ENCODE peak calls at places on chromosomes 1 and 21, in nine cellular contexts. Z is body of pancreas, F is heart right ventricle, I is sigmoid colon, P is HCT116, M is upper lobe of right lung, N is SK-N-SH, K is H9, U is AG04450. Q is an unnamed sample.

GRCh38 chr1:32893198-32894018 is 7.1 kb downstream of the HPCA start:
- DNase-seq in F (no peak), Z (peak), M (peak), I (peak), K (peak), U (no peak), P (no peak), N (peak), Q (no peak)

GRCh38 chr1:86990826-86991225 is 76.4 kb downstream of the HS2ST1 start:
- DNase-seq in M (no peak), F (no peak), K (no peak), U (no peak), N (no peak), P (no peak), Z (no peak), I (no peak), Q (no peak)

GRCh38 chr1:24929876-24930702 is at the start of gene RUNX3:
- DNase-seq in N (peak), M (peak), I (peak), U (no peak), F (peak), K (peak), Z (no peak), P (peak), Q (no peak)

GRCh38 chr1:40344597-40344996 is 27.5 kb upstream of the COL9A2 start:
- DNase-seq in Z (peak), U (peak), N (peak), I (peak), M (peak), K (no peak), F (no peak), P (no peak), Q (no peak)

GRCh38 chr1:24911651-24912144 is 18.4 kb downstream of the RUNX3 start:
- DNase-seq in N (no peak), Z (no peak), U (no peak), F (no peak), K (no peak), I (no peak), M (no peak), P (no peak), Q (no peak)

GRCh38 chr1:174682419-174683008 is 234.8 kb downstream of the GPR52 start:
- DNase-seq in K (no peak), M (no peak), Z (no peak), F (no peak), U (peak), N (no peak), P (no peak), I (no peak), Q (no peak)

GRCh38 chr1:170321113-170321512 is 175.4 kb downstream of the NTMT2 start:
- DNase-seq in U (no peak), K (no peak), M (no peak), F (no peak), P (no peak), N (no peak), I (no peak), Z (no peak), Q (no peak)

GRCh38 chr1:110130113-110130591 is 17.9 kb downstream of the UBL4B start:
- DNase-seq in I (no peak), Z (peak), M (no peak), K (peak), U (no peak), N (no peak), P (no peak), F (no peak), Q (no peak)

GRCh38 chr21:33255404-33255803 is 10.8 kb upstream of the IL10RB start:
- DNase-seq in P (no peak), Z (no peak), U (no peak), K (no peak), M (no peak), N (no peak), F (no peak), I (no peak), Q (no peak)

GRCh38 chr1:116514708-116515525 is 55.9 kb downstream of the CD58 start:
- DNase-seq in P (no peak), N (no peak), K (no peak), M (no peak), U (no peak), I (no peak), Z (no peak), F (no peak), Q (peak)

GRCh38 chr1:170285027-170285426 is 139.3 kb downstream of the NTMT2 start:
- DNase-seq in K (no peak), P (no peak), F (no peak), I (no peak), U (no peak), Z (no peak), M (no peak), N (no peak), Q (no peak)

GRCh38 chr1:42334240-42335049 is 590 bp downstream of the FOXJ3 start:
- DNase-seq in U (no peak), K (peak), N (peak), F (peak), Z (peak), P (peak), M (no peak), I (peak), Q (peak)

GRCh38 chr1:76543495-76543894 is 323.8 kb upstream of the ST6GALNAC5 start:
- DNase-seq in F (no peak), P (no peak), M (no peak), K (no peak), I (no peak), N (no peak), Z (no peak), U (no peak), Q (no peak)

GRCh38 chr21:31092867-31093266 is 54.6 kb upstream of the KRTAP19-8 start:
- DNase-seq in M (no peak), K (no peak), Z (no peak), P (no peak), U (no peak), F (no peak), I (no peak), N (no peak), Q (no peak)

GRCh38 chr1:214547747-214548146 is 3.7 kb downstream of the PTPN14 start:
- DNase-seq in U (no peak), I (no peak), M (no peak), F (no peak), P (no peak), Z (no peak), K (no peak), N (no peak), Q (no peak)

GRCh38 chr1:174626031-174627020 is 178.6 kb downstream of the GPR52 start:
- DNase-seq in N (no peak), I (no peak), Z (no peak), F (no peak), P (peak), M (no peak), U (no peak), K (no peak), Q (peak)

GRCh38 chr1:28509705-28510349 is 4.0 kb downstream of the RCC1 start:
- DNase-seq in F (no peak), I (no peak), M (no peak), Z (peak), K (no peak), N (no peak), U (no peak), P (no peak), Q (no peak)

GRCh38 chr1:79662596-79662995 is 656.1 kb upstream of the ADGRL4 start:
- DNase-seq in K (no peak), U (no peak), Z (no peak), N (no peak), I (no peak), F (no peak), P (no peak), M (no peak), Q (no peak)

GRCh38 chr1:184595609-184596008 is 159.0 kb downstream of the EDEM3 start:
- DNase-seq in I (no peak), P (no peak), K (no peak), U (peak), N (no peak), M (no peak), Z (no peak), F (no peak), Q (no peak)

GRCh38 chr1:63601912-63602311 is 8.7 kb downstream of the PGM1 start:
- DNase-seq in F (no peak), N (no peak), I (no peak), M (no peak), K (no peak), P (no peak), U (no peak), Z (no peak), Q (no peak)

DNA sequence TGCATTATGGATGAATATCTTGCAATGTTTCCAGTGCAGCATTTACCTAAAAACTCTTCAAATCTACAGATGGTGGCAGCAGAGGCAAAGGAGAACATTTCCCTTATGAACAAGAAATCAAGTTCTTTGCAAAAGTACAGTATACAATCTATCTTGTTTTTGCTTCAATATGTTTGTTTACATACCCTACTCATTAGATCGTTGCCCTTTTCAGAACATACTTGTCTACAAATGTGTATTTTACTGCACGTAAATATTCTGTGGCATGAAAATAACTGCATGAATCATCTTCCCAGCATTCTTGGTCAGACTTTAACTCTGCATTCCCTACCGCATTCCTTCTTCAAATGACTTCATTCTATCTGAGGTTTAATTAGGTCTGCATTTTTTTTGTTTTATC is 212.7 kb downstream of the ZP4 start:
- DNase-seq in U (peak), I (no peak), M (no peak), P (no peak), F (no peak), K (no peak), Z (no peak), N (peak), Q (no peak)
- TF ChIP-seq CTCF in U (peak), I (peak), M (no peak), P (no peak), F (no peak), K (peak), Z (peak), N (peak), Q (no peak)

GRCh38 chr1:46315669-46316403 is 12.3 kb downstream of the UQCRH start:
- DNase-seq in I (no peak), F (no peak), P (no peak), Z (no peak), N (no peak), U (no peak), K (no peak), M (no peak), Q (no peak)
- H3K27ac ChIP-seq in I (no peak), F (no peak), P (no peak), Z (no peak), N (peak), U (no peak), K (no peak), M (no peak), Q (no peak)

GRCh38 chr21:40117236-40117635 is 250.0 kb downstream of the PCP4 start:
- DNase-seq in N (no peak), K (no peak), Z (no peak), U (no peak), M (no peak), P (no peak), I (no peak), F (no peak), Q (no peak)

GRCh38 chr21:40115775-40116174 is 248.5 kb downstream of the PCP4 start:
- DNase-seq in P (no peak), M (no peak), Z (no peak), F (no peak), I (no peak), N (no peak), U (no peak), K (no peak), Q (no peak)

GRCh38 chr21:40118527-40118926 is 251.3 kb downstream of the PCP4 start:
- DNase-seq in M (no peak), I (no peak), Z (no peak), P (no peak), F (no peak), N (no peak), K (no peak), U (no peak), Q (no peak)

DNA sequence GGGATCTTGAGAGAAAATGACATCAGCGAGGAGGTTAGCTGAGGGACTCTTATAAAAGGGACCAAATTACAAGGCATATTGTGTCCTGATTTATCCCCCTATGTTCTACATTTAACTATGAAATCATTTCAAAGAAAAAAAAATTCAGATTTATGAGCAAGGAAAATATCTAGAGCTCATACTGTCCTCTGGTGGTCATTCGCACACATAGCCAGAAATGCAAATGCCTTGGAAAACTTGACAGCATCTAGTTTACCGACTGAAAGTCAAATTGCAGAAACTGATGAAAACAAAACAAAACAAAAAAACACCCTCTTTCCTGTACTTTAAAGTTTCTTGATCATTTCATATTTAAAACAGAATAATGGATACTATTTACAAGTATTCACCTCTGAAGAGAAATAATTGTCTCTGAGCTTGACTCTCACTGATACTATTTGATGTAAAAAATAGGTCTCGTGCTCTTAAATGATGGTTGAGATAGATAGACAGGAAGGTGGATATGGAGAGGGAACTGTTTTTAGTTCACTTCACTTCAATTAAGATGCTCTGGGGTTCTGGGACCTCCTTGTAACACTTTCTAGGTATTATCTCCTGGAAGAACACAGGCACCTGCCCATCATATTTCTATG is 253.8 kb downstream of the PCP4 start:
- DNase-seq in M (no peak), K (no peak), F (no peak), U (no peak), N (peak), Z (no peak), P (no peak), I (no peak), Q (no peak)
- TF ChIP-seq CTCF in M (peak), K (peak), F (peak), U (peak), N (peak), Z (peak), P (peak), I (peak), Q (peak)

DNA sequence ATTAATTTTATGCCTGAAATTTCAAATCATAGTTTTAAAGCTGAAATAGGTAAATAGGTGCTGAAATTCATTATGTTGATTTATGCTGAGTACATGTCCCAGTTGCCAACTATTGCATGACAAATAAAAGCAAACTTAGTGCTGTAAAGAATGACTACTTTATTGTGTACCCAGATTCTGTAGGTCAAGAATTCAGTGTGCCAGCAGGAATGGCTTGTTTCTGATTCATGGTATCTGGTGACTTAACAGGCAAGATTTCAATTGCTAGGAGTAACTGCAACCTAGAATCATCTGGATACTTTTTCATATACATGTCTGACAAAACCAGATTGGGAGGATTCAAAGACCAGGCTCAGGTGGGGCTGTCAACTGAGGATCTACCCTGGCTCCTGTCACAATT is 678.4 kb upstream of the ADAMTS5 start:
- DNase-seq in Z (no peak), K (no peak), P (no peak), U (no peak), N (no peak), I (no peak), M (no peak), F (no peak), Q (no peak)
- H3K27ac ChIP-seq in Z (no peak), K (no peak), P (no peak), U (no peak), N (no peak), I (no peak), M (no peak), F (no peak), Q (no peak)

DNA sequence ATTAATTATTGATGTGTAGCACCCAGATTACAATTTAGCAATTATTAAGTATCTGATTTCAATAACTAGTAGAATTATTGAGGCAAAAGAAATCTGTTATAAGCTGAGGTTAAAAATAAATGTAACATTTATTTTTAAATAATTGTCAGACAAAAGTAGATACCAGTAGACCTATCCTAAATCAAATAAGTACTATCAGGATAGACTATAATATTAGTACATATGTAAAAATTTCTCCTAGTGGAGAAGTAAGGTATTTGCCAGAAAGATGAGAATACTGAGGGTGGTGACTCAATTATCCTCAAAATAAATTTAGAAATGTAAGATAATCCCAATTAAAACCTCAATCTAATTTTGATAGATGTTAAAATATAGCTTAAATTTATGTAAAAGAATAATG is 377.8 kb upstream of the CHRM3 start:
- DNase-seq in M (no peak), I (no peak), K (no peak), Z (no peak), N (no peak), P (no peak), U (no peak), F (no peak), Q (no peak)
- TF ChIP-seq CTCF in M (no peak), I (no peak), K (peak), Z (no peak), N (peak), P (no peak), U (no peak), F (no peak), Q (peak)

GRCh38 chr1:234497589-234497988 is 18.6 kb upstream of the TARBP1 start:
- DNase-seq in Z (no peak), F (no peak), I (no peak), P (no peak), K (no peak), N (no peak), M (no peak), U (no peak), Q (no peak)

GRCh38 chr1:234498448-234499118 is 19.6 kb upstream of the TARBP1 start:
- DNase-seq in N (no peak), M (no peak), P (no peak), U (no peak), F (no peak), K (no peak), I (no peak), Z (no peak), Q (no peak)

GRCh38 chr1:234502785-234503184 is 23.8 kb upstream of the TARBP1 start:
- DNase-seq in F (no peak), P (no peak), M (no peak), I (no peak), N (no peak), K (no peak), Z (no peak), U (no peak), Q (no peak)

GRCh38 chr1:234499119-234500039 is 20.4 kb upstream of the TARBP1 start:
- DNase-seq in K (peak), N (peak), Z (peak), M (peak), U (peak), P (peak), F (peak), I (peak), Q (peak)

DNA sequence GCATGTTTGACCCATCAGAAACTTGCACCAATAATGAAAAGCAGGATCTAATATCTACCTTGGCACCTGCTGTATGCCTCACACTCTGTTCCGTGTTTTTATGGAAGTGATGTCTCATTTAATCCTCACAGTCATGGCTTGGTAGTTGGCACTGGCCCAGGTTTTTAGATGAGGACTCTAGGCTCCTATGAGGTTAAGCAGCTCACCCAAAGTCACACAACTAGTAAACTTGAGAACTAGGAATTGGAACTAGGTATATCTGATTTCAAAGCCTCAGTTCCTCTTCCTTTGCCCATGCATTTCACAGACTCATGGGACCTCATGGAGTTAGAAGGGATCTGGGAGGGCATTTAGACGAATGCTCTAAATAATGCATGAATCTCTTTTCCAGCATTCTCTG is 21.3 kb upstream of the TARBP1 start:
- DNase-seq in I (peak), N (no peak), M (no peak), P (no peak), U (no peak), F (no peak), K (no peak), Z (peak), Q (no peak)
- H3K27ac ChIP-seq in I (peak), N (peak), M (peak), P (no peak), U (peak), F (no peak), K (no peak), Z (no peak), Q (peak)

GRCh38 chr1:97630281-97630680 is 290.6 kb downstream of the DPYD start:
- DNase-seq in I (no peak), Z (no peak), P (no peak), K (no peak), U (no peak), M (no peak), N (no peak), F (no peak), Q (no peak)
- TF ChIP-seq CTCF in I (no peak), Z (no peak), P (no peak), K (no peak), U (no peak), M (no peak), N (no peak), F (no peak), Q (no peak)

DNA sequence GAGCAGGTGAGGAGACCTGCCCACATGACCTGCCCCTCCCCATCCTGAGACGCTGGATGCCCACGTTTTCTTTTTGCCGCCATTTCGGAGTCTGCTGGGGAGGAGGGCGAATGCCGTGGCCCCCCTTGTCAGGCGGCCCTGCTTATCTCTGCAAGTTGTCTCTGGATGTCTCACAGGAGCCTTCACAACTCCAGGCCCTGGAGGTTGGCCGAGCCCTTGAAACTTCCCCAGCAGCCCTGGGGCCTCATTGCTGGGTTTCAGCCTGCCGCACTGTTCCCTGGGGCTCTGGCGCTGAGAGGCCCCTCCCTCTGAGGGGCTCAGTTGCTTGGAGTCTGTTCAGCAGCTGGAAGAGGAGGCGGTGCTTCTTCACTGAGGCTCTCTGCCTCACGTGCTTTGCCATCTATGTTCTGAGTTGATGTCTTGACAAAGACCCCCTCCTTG is 29.8 kb upstream of the ZBTB21 start:
- DNase-seq in U (peak), F (peak), Z (no peak), N (no peak), K (no peak), P (no peak), M (no peak), I (no peak), Q (no peak)
- H3K27ac ChIP-seq in U (peak), F (no peak), Z (peak), N (peak), K (no peak), P (no peak), M (peak), I (peak), Q (no peak)

GRCh38 chr21:26845750-26846035 is 484 bp upstream of the ADAMTS1 start:
- DNase-seq in N (no peak), M (no peak), U (no peak), P (no peak), F (no peak), I (no peak), Z (no peak), K (no peak), Q (no peak)

GRCh38 chr21:26846036-26846931 is 1.1 kb upstream of the ADAMTS1 start:
- DNase-seq in Z (peak), K (peak), P (no peak), I (peak), F (peak), N (peak), M (peak), U (no peak), Q (no peak)

GRCh38 chr21:26843912-26844257 is 1.3 kb downstream of the ADAMTS1 start:
- DNase-seq in K (no peak), Z (no peak), N (no peak), I (no peak), P (no peak), U (no peak), M (no peak), F (no peak), Q (no peak)

GRCh38 chr21:26844258-26845065 is 747 bp downstream of the ADAMTS1 start:
- DNase-seq in M (peak), U (no peak), K (peak), I (peak), P (no peak), F (peak), Z (peak), N (peak), Q (no peak)

GRCh38 chr21:26845066-26845749 is at the start of gene ADAMTS1:
- DNase-seq in K (peak), I (peak), P (no peak), U (peak), M (peak), Z (peak), F (peak), N (peak), Q (no peak)
- TF ChIP-seq CTCF in K (peak), I (no peak), P (no peak), U (no peak), M (peak), Z (no peak), F (no peak), N (no peak), Q (no peak)

Q was measured in PC-9.